ENCODE peak calls at places on chromosomes 6 and 20, in five cellular contexts. U is CD8-positive, alpha-beta T cell; O is left cardiac atrium; T is CD4-positive, alpha-beta T cell; P is left ventricle myocardium superior. Y is an unnamed sample.

GRCh38 chr6:22302828-22303227 is 6.0 kb upstream of the PRL start:
- ATAC-seq in T (no peak), U (peak; percentile 17), O (no peak), P (no peak), Y (no peak)

GRCh38 chr6:35599761-35600658 is 87.3 kb upstream of the TULP1 start:
- ATAC-seq in T (peak; percentile 4), P (no peak), O (no peak), U (no peak), Y (peak; percentile 80)

GRCh38 chr6:144633886-144634285 is 348.8 kb downstream of the UTRN start:
- ATAC-seq in U (no peak), T (no peak), O (no peak), P (no peak), Y (no peak)

GRCh38 chr6:120431841-120432240 is 902.4 kb downstream of the TBC1D32 start:
- ATAC-seq in O (peak; percentile 15), U (no peak), P (no peak), T (no peak), Y (no peak)

GRCh38 chr6:109363753-109364152 is 18.5 kb downstream of the CD164 start:
- ATAC-seq in U (no peak), O (no peak), P (no peak), T (no peak), Y (no peak)

GRCh38 chr6:38283734-38284362 is 355.9 kb downstream of the BTBD9 start:
- ATAC-seq in O (no peak), P (no peak), T (no peak), U (no peak), Y (peak; percentile 95)

GRCh38 chr20:57417051-57417689 is 26.0 kb downstream of the RBM38 start:
- ATAC-seq in U (no peak), P (no peak), T (no peak), O (no peak), Y (no peak)

GRCh38 chr6:144321839-144322591 is 36.9 kb downstream of the UTRN start:
- ATAC-seq in P (no peak), O (no peak), T (no peak), U (no peak), Y (no peak)

GRCh38 chr6:42693725-42694323 is 28.6 kb downstream of the PRPH2 start:
- ATAC-seq in U (peak; percentile 80), O (no peak), T (peak; percentile 87), P (no peak), Y (no peak)

GRCh38 chr6:69936674-69937363 is 70.5 kb downstream of the COL19A1 start:
- ATAC-seq in P (peak; percentile 93), O (peak; percentile 55), T (no peak), U (no peak), Y (no peak)

GRCh38 chr6:90044182-90044832 is 150.0 kb downstream of the GJA10 start:
- ATAC-seq in P (no peak), U (no peak), T (no peak), O (no peak), Y (peak; percentile 55)

GRCh38 chr6:136161950-136162349 is 88.2 kb downstream of the MTFR2 start:
- ATAC-seq in U (no peak), O (peak; percentile 19), P (peak; percentile 74), T (no peak), Y (no peak)

GRCh38 chr20:25464501-25465204 is 57.2 kb downstream of the GINS1 start:
- ATAC-seq in T (no peak), O (no peak), U (no peak), P (peak; percentile 39), Y (no peak)

GRCh38 chr6:135993321-135993720 is 141.8 kb downstream of the PDE7B start:
- ATAC-seq in O (no peak), P (no peak), T (no peak), U (no peak), Y (no peak)

Y was measured in activated T-helper 17 cell treated with anti-CD3 and anti-CD28 coated beads, Interleukin-2, amount 50 U/mL, for 72 hours.